ENCODE peak calls at places on chromosomes 1 and 21, in nine cellular contexts. B, Y, W, F, X, R, V, Q and S are unnamed samples.

GRCh38 chr1:65872258-65872657 is 79.6 kb downstream of the PDE4B start:
- DNase-seq in R (no peak), Y (no peak), W (no peak), B (no peak), Q (no peak), X (no peak), V (no peak), F (no peak), S (no peak)

GRCh38 chr1:97145321-97145956 is 423.9 kb downstream of the PTBP2 start:
- DNase-seq in R (no peak), W (no peak), F (peak; percentile 77), X (no peak), B (no peak), Y (no peak), V (no peak), Q (no peak), S (no peak)

GRCh38 chr1:1320666-1321448 is 3.6 kb downstream of the INTS11 start:
- DNase-seq in V (no peak), W (no peak), B (no peak), Q (no peak), X (no peak), R (no peak), Y (no peak), F (no peak), S (no peak)

GRCh38 chr1:167057297-167057688 is 32.9 kb downstream of the GPA33 start:
- DNase-seq in Y (peak; percentile 75), F (peak; percentile 35), R (no peak), V (no peak), Q (peak; percentile 70), W (peak; percentile 45), B (no peak), X (peak; percentile 76), S (no peak)

GRCh38 chr1:211515090-211516023 is 23.4 kb upstream of the RD3 start:
- DNase-seq in R (peak; percentile 82), V (peak; percentile 82), Y (peak; percentile 99), X (peak; percentile 90), F (peak; percentile 71), W (peak; percentile 91), B (peak; percentile 80), Q (peak; percentile 75), S (peak; percentile 93)

GRCh38 chr21:41683815-41684214 is 83.0 kb downstream of the RIPK4 start:
- DNase-seq in X (no peak), F (no peak), R (no peak), V (no peak), Q (no peak), W (no peak), Y (no peak), B (no peak), S (no peak)

GRCh38 chr1:183180634-183181056 is 5.4 kb upstream of the LAMC2 start:
- DNase-seq in Q (no peak), F (peak; percentile 99), Y (peak; percentile 92), B (peak; percentile 43), W (peak; percentile 70), V (no peak), R (peak; percentile 46), X (peak; percentile 58), S (peak; percentile 36)

GRCh38 chr1:43830802-43831201 is 102.8 kb upstream of the ARTN start:
- DNase-seq in F (no peak), V (no peak), X (peak; percentile 80), Q (no peak), R (no peak), Y (no peak), B (no peak), W (no peak), S (no peak)

GRCh38 chr1:1889090-1889750 is 1.7 kb downstream of the GNB1 start:
- DNase-seq in V (no peak), Y (no peak), F (peak; percentile 44), Q (no peak), B (no peak), W (no peak), R (no peak), X (no peak), S (no peak)

GRCh38 chr1:99137546-99138206 is 126.6 kb upstream of the PLPPR4 start:
- DNase-seq in W (no peak), R (no peak), Y (no peak), F (no peak), V (no peak), Q (no peak), X (no peak), B (no peak), S (no peak)

GRCh38 chr21:39062196-39062900 is 120.9 kb downstream of the PSMG1 start:
- DNase-seq in Y (no peak), V (no peak), Q (no peak), R (no peak), B (no peak), X (peak; percentile 84), W (no peak), F (no peak), S (no peak)

GRCh38 chr1:11059166-11059989 is 440 bp downstream of the SRM start:
- DNase-seq in F (no peak), Q (no peak), V (peak; percentile 39), R (no peak), X (no peak), B (peak; percentile 24), Y (no peak), W (no peak), S (no peak)

GRCh38 chr1:81174052-81174451 is 626.7 kb upstream of the ADGRL2 start:
- DNase-seq in V (no peak), B (no peak), Q (no peak), X (peak; percentile 54), R (no peak), Y (peak; percentile 15), W (no peak), F (no peak), S (no peak)

GRCh38 chr1:20322081-20322824 is 31.6 kb downstream of the VWA5B1 start:
- DNase-seq in Q (no peak), X (no peak), R (no peak), Y (no peak), V (no peak), W (peak; percentile 87), F (no peak), B (no peak), S (no peak)

DNA sequence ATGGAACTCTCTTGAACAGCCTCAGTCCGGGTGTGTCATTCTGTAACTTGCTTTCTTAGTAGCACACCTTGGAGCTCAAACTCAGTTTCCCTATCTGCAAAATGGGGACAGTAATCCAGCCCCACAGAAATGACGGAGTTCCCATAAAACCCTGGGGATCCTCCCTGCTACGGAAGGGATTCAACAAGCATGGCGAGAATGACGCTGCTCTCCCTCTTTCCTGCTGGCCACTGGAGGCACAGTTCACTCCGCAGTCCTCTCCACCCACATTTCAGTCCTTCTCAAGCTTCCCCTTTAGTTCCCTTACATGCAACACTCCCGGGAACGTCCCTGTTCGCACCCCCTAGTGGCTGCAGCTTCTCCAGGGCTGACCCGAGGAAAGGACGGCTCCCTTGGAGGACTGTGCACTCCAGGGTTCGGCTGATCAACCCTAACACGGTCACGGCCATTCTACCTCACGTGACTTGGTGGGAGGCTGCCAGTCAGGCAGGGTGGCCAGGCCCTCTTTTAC is 20.6 kb downstream of the RUNX3 start:
- DNase-seq in R (peak; percentile 53), B (peak; percentile 41), Y (peak; percentile 40), Q (peak; percentile 93), V (peak; percentile 51), W (no peak), X (peak; percentile 40), F (peak; percentile 86), S (peak; percentile 80)
- TF ChIP-seq CTCF in R (peak; percentile 27), B (peak; percentile 47), Y (no peak), Q (peak; percentile 88), V (peak; percentile 65), W (peak; percentile 13), X (peak; percentile 66), F (peak; percentile 79), S (peak; percentile 44)

GRCh38 chr1:209655412-209655811 is 3.2 kb upstream of the LAMB3 start:
- DNase-seq in X (peak; percentile 77), R (no peak), Q (no peak), W (no peak), Y (no peak), B (no peak), F (no peak), V (no peak), S (no peak)

GRCh38 chr1:209659909-209660308 is 7.7 kb upstream of the LAMB3 start:
- DNase-seq in Q (no peak), X (peak; percentile 58), F (peak; percentile 49), R (no peak), Y (no peak), B (no peak), W (peak; percentile 51), V (no peak), S (no peak)

GRCh38 chr1:209655832-209656231 is 3.6 kb upstream of the LAMB3 start:
- DNase-seq in Q (no peak), Y (peak; percentile 80), W (no peak), R (no peak), X (peak; percentile 99), F (peak; percentile 38), B (no peak), V (no peak), S (peak; percentile 31)

GRCh38 chr1:209657918-209658317 is 5.7 kb upstream of the LAMB3 start:
- DNase-seq in W (no peak), F (no peak), Q (no peak), B (no peak), X (no peak), V (no peak), R (no peak), Y (no peak), S (no peak)

GRCh38 chr1:209657140-209657879 is 5.1 kb upstream of the LAMB3 start:
- DNase-seq in F (peak; percentile 56), B (no peak), Q (no peak), Y (no peak), W (peak; percentile 48), X (peak; percentile 99), V (no peak), R (no peak), S (no peak)
- TF ChIP-seq CTCF in F (no peak), B (no peak), Q (no peak), Y (no peak), W (no peak), X (no peak), V (no peak), R (no peak), S (no peak)

GRCh38 chr1:185821612-185822385 is 87.6 kb downstream of the HMCN1 start:
- DNase-seq in X (peak; percentile 34), V (no peak), W (no peak), F (no peak), Q (no peak), R (no peak), Y (no peak), B (no peak), S (no peak)
- TF ChIP-seq CTCF in X (peak; percentile 44), V (no peak), W (no peak), F (peak; percentile 7), Q (no peak), R (no peak), Y (no peak), B (no peak), S (no peak)

DNA sequence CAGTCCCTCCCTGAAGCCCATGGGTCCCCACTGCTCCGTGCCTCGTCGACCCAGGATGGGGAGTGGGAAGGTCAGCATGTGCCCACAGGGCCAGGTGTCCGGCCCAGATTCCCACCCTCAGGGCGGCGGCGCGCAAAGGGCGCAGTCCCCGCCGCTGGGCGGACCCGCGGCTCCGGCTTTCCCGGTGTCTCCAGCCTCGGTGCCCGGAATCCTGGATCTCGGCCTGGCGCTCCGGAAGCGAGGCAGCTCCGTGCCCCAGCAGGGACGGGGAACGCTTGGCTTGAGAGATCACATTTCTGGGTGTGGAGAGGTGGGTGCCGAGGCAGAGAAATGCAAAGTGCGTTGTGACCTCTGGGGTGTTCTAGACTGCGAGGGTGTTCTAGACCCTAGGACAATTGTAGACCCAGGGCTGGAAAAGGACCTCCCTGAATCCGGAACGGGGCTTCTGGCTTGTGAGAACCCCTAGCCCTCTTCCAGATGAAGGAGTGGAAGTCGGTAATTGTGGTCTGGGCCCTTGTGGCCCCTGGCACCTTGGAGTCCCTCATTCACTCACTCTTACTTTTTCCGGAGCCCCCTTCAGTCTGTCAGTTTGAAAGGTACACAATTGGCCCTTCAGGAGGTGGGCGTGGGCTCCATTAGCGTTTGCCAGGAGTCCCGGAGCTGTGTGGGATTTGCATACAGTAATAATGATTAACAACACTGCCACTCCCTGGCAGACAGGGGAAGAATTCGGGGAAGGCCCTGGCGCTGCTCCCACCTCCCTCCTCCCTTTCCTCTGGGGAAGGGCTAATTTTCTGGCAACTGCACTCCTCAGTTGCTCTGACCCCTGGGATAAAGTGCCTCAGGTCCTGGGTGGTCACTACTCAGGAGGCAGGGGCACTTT is 1.7 kb upstream of the KCND3 start:
- DNase-seq in Q (peak; percentile 81), B (peak; percentile 73), X (peak; percentile 46), W (no peak), F (peak; percentile 26), V (peak; percentile 20), Y (peak; percentile 55), R (peak; percentile 66), S (peak; percentile 69)
- TF ChIP-seq CTCF in Q (peak; percentile 62), B (peak; percentile 53), X (peak; percentile 57), W (no peak), F (peak; percentile 16), V (no peak), Y (no peak), R (peak; percentile 46), S (no peak)